ENCODE peak calls at places on chromosomes 11 and 22, in four cellular contexts. X is NCI-H1105; V is stimulated activated CD4-positive, alpha-beta T cell treated with anti-CD3 and anti-CD28 coated beads, Interleukin-1b, Interleukin-23, amount 100 ng/mL, for 24 hours; P is NCI-H1092 treated with DMSO at 0.1 percent for 48 hours. Y is an unnamed sample.

GRCh38 chr11:44846852-44847251 is 103.8 kb downstream of the TP53I11 start:
- DNase-seq in X (no peak), V (no peak), P (no peak), Y (no peak)

GRCh38 chr11:21625982-21626381 is 566.9 kb upstream of the ANO5 start:
- DNase-seq in X (no peak), V (no peak), P (no peak), Y (no peak)

GRCh38 chr11:16981651-16982194 is 32.5 kb downstream of the PLEKHA7 start:
- DNase-seq in X (no peak), V (no peak), P (no peak), Y (peak; percentile 61)

GRCh38 chr11:64088159-64089026 is 52.7 kb downstream of the FLRT1 start:
- DNase-seq in X (no peak), V (no peak), P (peak; percentile 51), Y (no peak)

GRCh38 chr11:94740975-94741707 is 27.0 kb upstream of the AMOTL1 start:
- DNase-seq in X (peak; percentile 52), V (no peak), P (peak; percentile 82), Y (peak; percentile 72)

GRCh38 chr22:19523240-19524169 is 705 bp downstream of the CLDN5 start:
- DNase-seq in X (peak; percentile 13), V (peak; percentile 14), P (peak; percentile 24), Y (no peak)

GRCh38 chr22:30094804-30095203 is 14.5 kb downstream of the HORMAD2 start:
- DNase-seq in X (no peak), V (no peak), P (no peak), Y (no peak)

GRCh38 chr11:47106839-47107520 is 69.7 kb downstream of the ARFGAP2 start:
- DNase-seq in X (no peak), V (no peak), P (peak; percentile 76), Y (no peak)

GRCh38 chr22:48049116-48049515 is 1286.7 kb downstream of the TBC1D22A start:
- DNase-seq in X (no peak), V (no peak), P (no peak), Y (no peak)

GRCh38 chr22:17980638-17981051 is 43.7 kb downstream of the MICAL3 start:
- DNase-seq in X (no peak), V (peak; percentile 26), P (no peak), Y (no peak)

GRCh38 chr22:36365020-36365411 is 22.8 kb downstream of the MYH9 start:
- DNase-seq in X (no peak), V (peak; percentile 92), P (no peak), Y (no peak)

GRCh38 chr11:36364551-36364950 is 68.5 kb downstream of the PRR5L start:
- DNase-seq in X (no peak), V (no peak), P (no peak), Y (no peak)

GRCh38 chr11:86625544-86625943 is 46.9 kb downstream of the ME3 start:
- DNase-seq in X (no peak), V (no peak), P (no peak), Y (no peak)

GRCh38 chr11:64933935-64934693 is 1.6 kb downstream of the GPHA2 start:
- DNase-seq in X (no peak), V (no peak), P (no peak), Y (no peak)

GRCh38 chr11:94897330-94897768 is 76.0 kb downstream of the CWC15 start:
- DNase-seq in X (peak; percentile 23), V (peak; percentile 27), P (peak; percentile 61), Y (peak; percentile 65)

GRCh38 chr11:1889941-1890855 is 1.5 kb downstream of the PRR33 start:
- DNase-seq in X (no peak), V (no peak), P (no peak), Y (no peak)

GRCh38 chr11:126403658-126404057 is 48.2 kb downstream of the ST3GAL4 start:
- DNase-seq in X (no peak), V (no peak), P (no peak), Y (no peak)

GRCh38 chr11:120336641-120337132 is 474 bp downstream of the ARHGEF12 start:
- DNase-seq in X (peak; percentile 49), V (peak; percentile 18), P (peak; percentile 57), Y (peak; percentile 57)

GRCh38 chr11:39239553-39239952 is 2219.9 kb downstream of the LRRC4C start:
- DNase-seq in X (no peak), V (no peak), P (no peak), Y (no peak)

GRCh38 chr11:115272925-115273324 is 231.3 kb downstream of the CADM1 start:
- DNase-seq in X (no peak), V (no peak), P (no peak), Y (no peak)

GRCh38 chr11:85643255-85643654 is 4.5 kb upstream of the TMEM126A start:
- DNase-seq in X (no peak), V (no peak), P (no peak), Y (peak; percentile 86)

GRCh38 chr11:121458551-121458950 is 5.8 kb upstream of the SORL1-AS1 start:
- DNase-seq in X (no peak), V (no peak), P (no peak), Y (no peak)

GRCh38 chr22:27378343-27378800 is 423.2 kb downstream of the MN1 start:
- DNase-seq in X (no peak), V (no peak), P (no peak), Y (no peak)

GRCh38 chr22:22703715-22704114 is 59.3 kb downstream of the GGTLC2 start:
- DNase-seq in X (no peak), V (no peak), P (no peak), Y (no peak)